ENCODE peak calls at places on chromosomes 5 and 9, in ten cellular contexts. One of them, this sample, is unnamed. For H3K4me1, the result is how much of the 10 kb centered on the place peaks cover.

GRCh38 chr5:150175536-150175935 is 9.0 kb downstream of the CDX1 start:
- DNase-seq in colonic mucosa: no peak
- DNase-seq in tibial nerve: no peak
- DNase-seq in fibroblast of lung: peak
- DNase-seq in tibial artery: no peak
- DNase-seq in A549: peak
- DNase-seq in CD8-positive, alpha-beta T cell: no peak
- DNase-seq in adrenal gland: peak
- DNase-seq in HCT116: peak
- DNase-seq in sigmoid colon: no peak
- DNase-seq in this sample: no peak

GRCh38 chr5:39779836-39780235 is 355.1 kb upstream of the DAB2 start:
- DNase-seq in colonic mucosa: no peak
- DNase-seq in tibial nerve: no peak
- DNase-seq in fibroblast of lung: peak
- DNase-seq in tibial artery: no peak
- DNase-seq in A549: no peak
- DNase-seq in CD8-positive, alpha-beta T cell: no peak
- DNase-seq in adrenal gland: no peak
- DNase-seq in HCT116: no peak
- DNase-seq in sigmoid colon: no peak
- DNase-seq in this sample: no peak

GRCh38 chr5:163269624-163270023 is 167.8 kb upstream of the CCNG1 start:
- DNase-seq in colonic mucosa: no peak
- DNase-seq in tibial nerve: no peak
- DNase-seq in fibroblast of lung: peak
- DNase-seq in tibial artery: no peak
- DNase-seq in A549: no peak
- DNase-seq in CD8-positive, alpha-beta T cell: no peak
- DNase-seq in adrenal gland: no peak
- DNase-seq in HCT116: no peak
- DNase-seq in sigmoid colon: no peak
- DNase-seq in this sample: no peak

GRCh38 chr5:146447734-146448380 is 724 bp downstream of the TCERG1 start:
- DNase-seq in colonic mucosa: peak
- DNase-seq in tibial nerve: no peak
- DNase-seq in fibroblast of lung: peak
- DNase-seq in tibial artery: no peak
- DNase-seq in A549: no peak
- DNase-seq in CD8-positive, alpha-beta T cell: no peak
- DNase-seq in adrenal gland: peak
- DNase-seq in HCT116: no peak
- DNase-seq in sigmoid colon: no peak
- DNase-seq in this sample: no peak

GRCh38 chr9:129121483-129121882 is 10.3 kb downstream of the PTPA start:
- DNase-seq in colonic mucosa: no peak
- DNase-seq in tibial nerve: no peak
- DNase-seq in fibroblast of lung: no peak
- DNase-seq in tibial artery: no peak
- DNase-seq in A549: no peak
- DNase-seq in CD8-positive, alpha-beta T cell: no peak
- DNase-seq in adrenal gland: peak
- DNase-seq in HCT116: no peak
- DNase-seq in sigmoid colon: no peak
- DNase-seq in this sample: no peak

GRCh38 chr5:4963265-4963664 is 176.9 kb upstream of the ADAMTS16 start:
- DNase-seq in colonic mucosa: no peak
- DNase-seq in tibial nerve: no peak
- DNase-seq in fibroblast of lung: no peak
- DNase-seq in tibial artery: no peak
- DNase-seq in A549: no peak
- DNase-seq in CD8-positive, alpha-beta T cell: no peak
- DNase-seq in adrenal gland: no peak
- DNase-seq in HCT116: no peak
- DNase-seq in sigmoid colon: no peak
- DNase-seq in this sample: no peak

GRCh38 chr5:124692324-124692723 is 54.1 kb downstream of the ZNF608 start:
- DNase-seq in colonic mucosa: no peak
- DNase-seq in tibial nerve: no peak
- DNase-seq in fibroblast of lung: peak
- DNase-seq in tibial artery: no peak
- DNase-seq in A549: no peak
- DNase-seq in CD8-positive, alpha-beta T cell: no peak
- DNase-seq in adrenal gland: no peak
- DNase-seq in HCT116: no peak
- DNase-seq in sigmoid colon: no peak
- DNase-seq in this sample: no peak

GRCh38 chr5:41256400-41256799 is 43.1 kb upstream of the C6 start:
- DNase-seq in colonic mucosa: no peak
- DNase-seq in tibial nerve: no peak
- DNase-seq in fibroblast of lung: peak
- DNase-seq in tibial artery: no peak
- DNase-seq in A549: no peak
- DNase-seq in CD8-positive, alpha-beta T cell: no peak
- DNase-seq in adrenal gland: no peak
- DNase-seq in HCT116: no peak
- DNase-seq in sigmoid colon: no peak
- DNase-seq in this sample: no peak

GRCh38 chr5:54329731-54330709 is 19.6 kb upstream of the ARL15 start:
- DNase-seq in colonic mucosa: peak
- DNase-seq in tibial nerve: no peak
- DNase-seq in fibroblast of lung: peak
- DNase-seq in tibial artery: no peak
- DNase-seq in A549: no peak
- DNase-seq in CD8-positive, alpha-beta T cell: no peak
- DNase-seq in adrenal gland: no peak
- DNase-seq in HCT116: no peak
- DNase-seq in sigmoid colon: no peak
- DNase-seq in this sample: no peak

GRCh38 chr9:73131376-73131775 is 20.3 kb upstream of the ANXA1 start:
- DNase-seq in colonic mucosa: no peak
- DNase-seq in tibial nerve: no peak
- DNase-seq in fibroblast of lung: peak
- DNase-seq in tibial artery: no peak
- DNase-seq in A549: no peak
- DNase-seq in CD8-positive, alpha-beta T cell: no peak
- DNase-seq in adrenal gland: no peak
- DNase-seq in HCT116: no peak
- DNase-seq in sigmoid colon: no peak
- DNase-seq in this sample: no peak

DNA sequence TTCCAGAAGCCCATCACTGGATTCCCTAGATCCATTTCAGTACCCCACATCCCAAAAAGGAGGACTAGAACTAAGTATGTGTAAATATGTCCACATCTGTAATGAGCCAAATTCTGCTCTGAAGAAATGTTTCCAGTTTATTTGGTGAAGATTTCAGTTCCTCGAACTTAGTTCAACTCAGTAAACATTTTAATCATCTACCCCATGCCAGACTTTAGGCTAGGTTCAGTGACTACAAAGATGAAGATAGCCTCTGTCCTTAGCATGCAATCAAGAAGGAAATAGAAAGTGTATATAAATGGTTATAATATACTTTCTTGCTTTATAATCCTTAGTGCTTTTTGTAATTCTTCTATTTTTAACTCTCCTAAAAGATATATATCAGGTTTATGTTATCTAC is 21.5 kb downstream of the RUSC2 start:
- DNase-seq in colonic mucosa: no peak
- DNase-seq in tibial nerve: no peak
- DNase-seq in fibroblast of lung: no peak
- DNase-seq in tibial artery: no peak
- DNase-seq in A549: no peak
- DNase-seq in CD8-positive, alpha-beta T cell: no peak
- DNase-seq in adrenal gland: no peak
- DNase-seq in HCT116: no peak
- DNase-seq in sigmoid colon: no peak
- DNase-seq in this sample: no peak
- H3K27ac ChIP-seq in colonic mucosa: peak
- H3K27ac ChIP-seq in tibial nerve: peak
- H3K27ac ChIP-seq in fibroblast of lung: peak
- H3K27ac ChIP-seq in tibial artery: peak
- H3K27ac ChIP-seq in A549: peak
- H3K27ac ChIP-seq in CD8-positive, alpha-beta T cell: no peak
- H3K27ac ChIP-seq in adrenal gland: peak
- H3K27ac ChIP-seq in HCT116: peak
- H3K27ac ChIP-seq in sigmoid colon: peak
- H3K27ac ChIP-seq in this sample: peak

GRCh38 chr9:69115621-69116020 is 58.5 kb upstream of the TJP2 start:
- DNase-seq in colonic mucosa: no peak
- DNase-seq in tibial nerve: no peak
- DNase-seq in fibroblast of lung: no peak
- DNase-seq in tibial artery: no peak
- DNase-seq in A549: no peak
- DNase-seq in CD8-positive, alpha-beta T cell: no peak
- DNase-seq in adrenal gland: no peak
- DNase-seq in HCT116: no peak
- DNase-seq in sigmoid colon: no peak
- DNase-seq in this sample: no peak
- TF ChIP-seq CTCF in colonic mucosa: no peak
- TF ChIP-seq CTCF in tibial nerve: no peak
- TF ChIP-seq CTCF in fibroblast of lung: no peak
- TF ChIP-seq CTCF in tibial artery: no peak
- TF ChIP-seq CTCF in A549: no peak
- TF ChIP-seq CTCF in CD8-positive, alpha-beta T cell: no peak
- TF ChIP-seq CTCF in adrenal gland: no peak
- TF ChIP-seq CTCF in HCT116: no peak
- TF ChIP-seq CTCF in sigmoid colon: no peak
- TF ChIP-seq CTCF in this sample: no peak

GRCh38 chr5:68286612-68286912 is 71.0 kb downstream of the PIK3R1 start:
- DNase-seq in colonic mucosa: no peak
- DNase-seq in tibial nerve: no peak
- DNase-seq in fibroblast of lung: no peak
- DNase-seq in tibial artery: no peak
- DNase-seq in A549: no peak
- DNase-seq in CD8-positive, alpha-beta T cell: no peak
- DNase-seq in adrenal gland: no peak
- DNase-seq in HCT116: no peak
- DNase-seq in sigmoid colon: no peak
- DNase-seq in this sample: no peak

GRCh38 chr5:68287631-68287975 is 72.0 kb downstream of the PIK3R1 start:
- DNase-seq in colonic mucosa: no peak
- DNase-seq in tibial nerve: no peak
- DNase-seq in fibroblast of lung: no peak
- DNase-seq in tibial artery: no peak
- DNase-seq in A549: no peak
- DNase-seq in CD8-positive, alpha-beta T cell: no peak
- DNase-seq in adrenal gland: no peak
- DNase-seq in HCT116: no peak
- DNase-seq in sigmoid colon: no peak
- DNase-seq in this sample: no peak

GRCh38 chr5:68285075-68285827 is 69.7 kb downstream of the PIK3R1 start:
- DNase-seq in colonic mucosa: no peak
- DNase-seq in tibial nerve: no peak
- DNase-seq in fibroblast of lung: no peak
- DNase-seq in tibial artery: no peak
- DNase-seq in A549: no peak
- DNase-seq in CD8-positive, alpha-beta T cell: no peak
- DNase-seq in adrenal gland: no peak
- DNase-seq in HCT116: no peak
- DNase-seq in sigmoid colon: no peak
- DNase-seq in this sample: no peak

GRCh38 chr5:68287976-68288755 is 72.6 kb downstream of the PIK3R1 start:
- DNase-seq in colonic mucosa: peak
- DNase-seq in tibial nerve: no peak
- DNase-seq in fibroblast of lung: peak
- DNase-seq in tibial artery: peak
- DNase-seq in A549: peak
- DNase-seq in CD8-positive, alpha-beta T cell: peak
- DNase-seq in adrenal gland: peak
- DNase-seq in HCT116: no peak
- DNase-seq in sigmoid colon: peak
- DNase-seq in this sample: peak

DNA sequence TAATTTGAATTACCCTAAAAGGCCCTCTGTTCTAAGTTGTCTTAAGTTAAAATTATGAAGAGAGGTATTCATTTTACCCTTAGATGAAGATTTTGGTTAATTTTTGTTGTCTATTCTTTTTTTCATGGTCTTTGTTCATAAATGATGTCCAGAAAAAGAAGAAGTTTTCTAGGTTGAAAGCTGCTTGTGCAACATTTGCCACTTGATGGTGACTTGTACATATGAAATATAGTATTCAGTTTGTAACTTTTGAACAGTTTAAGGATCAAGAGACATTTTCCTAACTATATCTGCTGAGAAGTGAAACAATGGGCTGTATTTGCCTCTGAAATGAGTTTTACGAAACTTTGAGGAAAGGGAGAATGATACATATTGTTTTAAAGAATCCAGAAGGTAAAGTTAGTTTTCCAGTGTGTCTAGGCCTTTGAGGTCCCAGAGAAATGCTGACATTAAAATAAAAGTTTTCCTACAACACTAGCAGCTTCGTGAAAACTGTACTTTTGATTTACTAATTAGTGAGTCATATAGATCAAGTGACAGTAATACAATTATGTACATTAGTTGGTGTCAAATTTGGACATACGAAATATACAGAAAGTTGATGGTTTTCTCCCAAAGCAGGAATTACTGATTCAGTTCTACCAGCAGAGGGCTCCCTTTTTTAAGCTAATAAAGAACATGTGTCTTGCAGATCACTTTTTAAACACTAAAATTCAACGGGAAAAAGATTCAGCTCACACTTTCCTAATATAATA is 70.5 kb downstream of the PIK3R1 start:
- DNase-seq in colonic mucosa: peak
- DNase-seq in tibial nerve: peak
- DNase-seq in fibroblast of lung: peak
- DNase-seq in tibial artery: no peak
- DNase-seq in A549: no peak
- DNase-seq in CD8-positive, alpha-beta T cell: no peak
- DNase-seq in adrenal gland: no peak
- DNase-seq in HCT116: peak
- DNase-seq in sigmoid colon: no peak
- DNase-seq in this sample: no peak
- H3K4me1 ChIP-seq in colonic mucosa: under half
- H3K4me1 ChIP-seq in tibial nerve: half or more
- H3K4me1 ChIP-seq in fibroblast of lung: under half
- H3K4me1 ChIP-seq in tibial artery: under half
- H3K4me1 ChIP-seq in A549: half or more
- H3K4me1 ChIP-seq in CD8-positive, alpha-beta T cell: half or more
- H3K4me1 ChIP-seq in adrenal gland: under half
- H3K4me1 ChIP-seq in HCT116: under half
- H3K4me1 ChIP-seq in sigmoid colon: under half
- H3K4me1 ChIP-seq in this sample: under half

DNA sequence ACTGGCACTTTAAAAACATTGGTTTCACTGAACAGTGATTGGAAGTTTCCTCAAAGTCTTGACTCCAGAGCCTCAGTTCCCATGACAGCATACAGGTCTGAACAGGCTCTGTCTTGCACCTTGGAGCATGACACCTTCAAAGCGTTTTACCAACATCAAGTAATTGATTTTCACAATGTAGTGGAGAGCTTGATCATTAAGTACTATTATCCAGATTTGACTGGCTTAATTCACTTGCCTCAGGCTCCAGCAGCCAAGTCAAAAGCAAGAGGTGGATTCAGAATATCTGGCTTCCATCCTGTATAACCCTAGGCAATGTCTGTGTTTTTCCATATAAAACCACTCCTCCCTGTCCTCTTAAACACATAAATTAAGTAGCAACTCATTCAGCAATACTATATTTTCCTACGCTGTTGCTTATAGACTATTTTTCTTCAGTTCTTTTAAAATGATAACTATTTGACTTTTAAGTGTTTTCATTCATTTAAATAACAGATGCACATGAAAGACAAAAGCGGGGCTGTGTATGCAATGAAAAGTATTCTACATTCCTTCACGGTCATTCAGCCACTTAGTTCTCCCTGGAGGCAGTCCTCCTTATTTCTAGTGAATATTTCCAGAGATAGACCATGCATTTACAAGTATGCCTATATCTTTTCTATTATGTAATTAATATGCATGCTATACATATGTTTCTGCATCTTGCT is 150.8 kb upstream of the RANBP3L start:
- DNase-seq in colonic mucosa: no peak
- DNase-seq in tibial nerve: no peak
- DNase-seq in fibroblast of lung: no peak
- DNase-seq in tibial artery: no peak
- DNase-seq in A549: no peak
- DNase-seq in CD8-positive, alpha-beta T cell: no peak
- DNase-seq in adrenal gland: no peak
- DNase-seq in HCT116: no peak
- DNase-seq in sigmoid colon: no peak
- DNase-seq in this sample: no peak
- H3K27ac ChIP-seq in colonic mucosa: no peak
- H3K27ac ChIP-seq in tibial nerve: no peak
- H3K27ac ChIP-seq in fibroblast of lung: no peak
- H3K27ac ChIP-seq in tibial artery: no peak
- H3K27ac ChIP-seq in A549: no peak
- H3K27ac ChIP-seq in CD8-positive, alpha-beta T cell: no peak
- H3K27ac ChIP-seq in adrenal gland: no peak
- H3K27ac ChIP-seq in HCT116: no peak
- H3K27ac ChIP-seq in sigmoid colon: no peak
- H3K27ac ChIP-seq in this sample: no peak